ENCODE peak calls at places on chromosomes 13 and 19, in eight cellular contexts. O, U, K, R, A, S, N and X are unnamed samples.

GRCh38 chr13:69264362-69265334 is 843.0 kb upstream of the ATXN8OS start:
- DNase-seq in O (no peak), U (no peak), K (no peak), R (no peak), A (no peak), S (no peak), N (no peak), X (no peak)

GRCh38 chr19:32068805-32069204 is 276.6 kb upstream of the ZNF507 start:
- DNase-seq in O (no peak), U (no peak), K (no peak), R (no peak), A (no peak), S (no peak), N (no peak), X (no peak)

GRCh38 chr19:28665748-28666147 is 547.2 kb downstream of the UQCRFS1 start:
- DNase-seq in O (no peak), U (no peak), K (no peak), R (no peak), A (no peak), S (no peak), N (no peak), X (no peak)

GRCh38 chr19:6020166-6020967 is 42.4 kb upstream of the RANBP3 start:
- DNase-seq in O (no peak), U (no peak), K (no peak), R (no peak), A (no peak), S (no peak), N (no peak), X (no peak)

GRCh38 chr13:52848455-52849190 is at the start of gene PCDH8:
- DNase-seq in O (no peak), U (peak; percentile 96), K (no peak), R (no peak), A (no peak), S (no peak), N (peak; percentile 79), X (no peak)

GRCh38 chr19:39335168-39335567 is 675 bp downstream of the GMFG start:
- DNase-seq in O (no peak), U (no peak), K (no peak), R (no peak), A (no peak), S (no peak), N (no peak), X (no peak)

GRCh38 chr13:98489446-98490194 is 87.3 kb downstream of the STK24 start:
- DNase-seq in O (no peak), U (no peak), K (no peak), R (no peak), A (no peak), S (no peak), N (no peak), X (no peak)

GRCh38 chr13:99322297-99323103 is 15.3 kb upstream of the GPR183 start:
- DNase-seq in O (no peak), U (no peak), K (peak; percentile 89), R (no peak), A (no peak), S (no peak), N (no peak), X (peak; percentile 26)

GRCh38 chr19:38619361-38620174 is 580 bp downstream of the EIF3K start:
- DNase-seq in O (no peak), U (no peak), K (no peak), R (no peak), A (no peak), S (no peak), N (no peak), X (no peak)

GRCh38 chr19:56113071-56113632 is 7.9 kb downstream of the ZNF787 start:
- DNase-seq in O (no peak), U (no peak), K (no peak), R (no peak), A (no peak), S (no peak), N (no peak), X (no peak)

GRCh38 chr13:102724923-102725322 is 30.1 kb upstream of the METTL21C start:
- DNase-seq in O (peak; percentile 42), U (no peak), K (peak; percentile 24), R (no peak), A (no peak), S (no peak), N (no peak), X (no peak)

GRCh38 chr13:28831117-28831516 is 11.0 kb downstream of the MTUS2 start:
- DNase-seq in O (no peak), U (no peak), K (no peak), R (no peak), A (no peak), S (no peak), N (no peak), X (no peak)

DNA sequence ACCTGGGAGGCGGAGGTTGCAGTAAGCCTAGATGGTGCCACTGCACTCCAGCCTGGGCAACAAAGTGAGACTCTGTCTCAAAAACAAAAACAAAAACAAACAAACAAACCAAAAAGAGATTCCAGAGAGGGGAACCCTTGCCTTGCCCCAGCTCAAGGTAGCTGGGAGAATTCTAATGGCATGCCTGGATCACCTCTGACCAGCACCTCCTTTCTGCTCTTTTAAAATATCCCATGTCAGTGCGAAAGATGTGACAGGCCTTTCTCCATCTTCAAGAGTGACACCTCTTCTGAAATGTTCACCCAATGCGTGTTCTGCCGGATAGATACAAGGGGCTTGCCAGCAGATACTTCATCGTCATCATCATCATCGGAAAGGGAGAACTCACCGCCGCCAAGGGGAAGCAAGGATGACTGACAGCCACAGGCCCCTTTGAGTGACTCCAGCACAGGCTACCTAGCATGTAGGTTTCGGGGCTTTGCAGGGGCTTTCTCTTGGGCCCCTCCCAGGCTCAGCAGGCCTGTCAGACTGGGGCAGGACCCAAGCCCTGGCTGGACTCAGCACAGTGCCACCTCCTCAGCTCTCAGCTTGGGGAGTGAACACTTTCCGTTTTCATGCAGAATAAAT is 18.9 kb upstream of the LRP3 start:
- DNase-seq in O (no peak), U (no peak), K (no peak), R (no peak), A (no peak), S (no peak), N (no peak), X (no peak)
- H3K4me3 ChIP-seq in O (no peak overlapping the region), U (peak overlapping the region; percentile 87), K (no peak overlapping the region), R (no peak overlapping the region), A (no peak overlapping the region), S (no peak overlapping the region), N (peak overlapping the region; percentile 59), X (no peak overlapping the region)

GRCh38 chr19:11089254-11090013 is at the start of gene LDLR:
- DNase-seq in O (peak; percentile 94), U (peak; percentile 97), K (peak; percentile 90), R (peak; percentile 92), A (peak; percentile 89), S (peak; percentile 93), N (peak; percentile 86), X (peak; percentile 73)

GRCh38 chr19:11088508-11089253 is 582 bp upstream of the LDLR start:
- DNase-seq in O (no peak), U (no peak), K (no peak), R (no peak), A (no peak), S (peak; percentile 67), N (no peak), X (no peak)

GRCh38 chr19:11091343-11092153 is 2.3 kb downstream of the LDLR start:
- DNase-seq in O (peak; percentile 82), U (peak; percentile 56), K (peak; percentile 90), R (peak; percentile 61), A (peak; percentile 66), S (peak; percentile 67), N (no peak), X (peak; percentile 74)

GRCh38 chr19:11092181-11092538 is 2.9 kb downstream of the LDLR start:
- DNase-seq in O (peak; percentile 62), U (no peak), K (peak; percentile 74), R (no peak), A (no peak), S (no peak), N (no peak), X (peak; percentile 54)

GRCh38 chr19:11090264-11091032 is 1.2 kb downstream of the LDLR start:
- DNase-seq in O (peak; percentile 94), U (peak; percentile 98), K (peak; percentile 92), R (peak; percentile 98), A (peak; percentile 99), S (peak; percentile 99), N (peak; percentile 91), X (peak; percentile 96)
- H3K4me1 ChIP-seq in O (peaks cover 55% of the 10 kb centered on the region), U (peaks cover 45% of the 10 kb centered on the region), K (peaks cover 10% of the 10 kb centered on the region), R (peaks cover 17% of the 10 kb centered on the region), A (peaks cover 58% of the 10 kb centered on the region), S (peaks cover 5% of the 10 kb centered on the region), N (peaks cover 11% of the 10 kb centered on the region), X (peaks cover 49% of the 10 kb centered on the region)

GRCh38 chr13:39462906-39463305 is 140.1 kb downstream of the LHFPL6 start:
- DNase-seq in O (no peak), U (no peak), K (no peak), R (no peak), A (no peak), S (no peak), N (no peak), X (no peak)

GRCh38 chr13:39457274-39457673 is 145.7 kb downstream of the LHFPL6 start:
- DNase-seq in O (no peak), U (no peak), K (no peak), R (no peak), A (no peak), S (no peak), N (no peak), X (no peak)

GRCh38 chr13:39463611-39464010 is 139.4 kb downstream of the LHFPL6 start:
- DNase-seq in O (no peak), U (no peak), K (no peak), R (no peak), A (no peak), S (no peak), N (no peak), X (no peak)

GRCh38 chr13:39462456-39462855 is 140.5 kb downstream of the LHFPL6 start:
- DNase-seq in O (no peak), U (no peak), K (no peak), R (peak; percentile 57), A (no peak), S (no peak), N (no peak), X (no peak)

GRCh38 chr13:39461685-39462266 is 141.2 kb downstream of the LHFPL6 start:
- DNase-seq in O (no peak), U (no peak), K (peak; percentile 48), R (no peak), A (no peak), S (no peak), N (no peak), X (no peak)
- H3K27ac ChIP-seq in O (no peak overlapping the region), U (no peak overlapping the region), K (peak overlapping the region; percentile 72), R (no peak overlapping the region), A (peak overlapping the region; percentile 9), S (peak overlapping the region; percentile 30), N (no peak overlapping the region), X (no peak overlapping the region)

DNA sequence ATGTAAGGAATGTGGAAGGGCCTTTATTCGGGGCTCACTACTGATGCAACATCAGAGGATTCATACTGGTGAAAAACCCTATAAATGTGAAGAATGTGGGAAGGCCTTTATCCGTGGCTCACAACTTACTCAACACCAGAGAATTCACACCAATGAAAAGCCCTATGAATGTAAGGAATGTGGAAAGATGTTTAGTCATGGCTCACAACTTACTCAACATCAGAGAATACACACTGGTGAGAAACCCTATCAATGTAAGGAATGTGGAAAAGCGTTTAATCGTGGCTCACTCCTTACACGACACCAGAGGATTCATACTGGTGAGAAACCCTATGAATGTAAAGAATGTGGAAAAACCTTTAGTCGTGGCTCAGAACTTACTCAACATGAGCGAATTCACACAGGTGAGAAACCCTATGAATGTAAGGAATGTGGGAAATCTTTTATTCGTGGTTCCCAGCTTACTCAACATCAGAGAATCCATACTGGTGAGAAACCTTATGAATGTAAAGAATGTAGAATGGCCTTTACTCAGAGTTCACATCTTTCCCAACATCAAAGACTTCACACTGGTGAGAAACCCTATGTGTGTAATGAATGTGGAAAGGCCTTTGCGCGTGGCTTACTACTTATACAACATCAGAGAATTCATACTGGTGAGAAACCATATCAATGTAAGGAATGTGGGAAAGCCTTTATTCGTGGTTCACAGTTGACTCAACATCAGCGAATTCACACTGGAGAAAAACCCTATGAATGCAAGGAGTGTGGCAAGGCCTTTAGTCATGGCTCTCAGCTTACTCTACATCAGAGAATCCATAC is 44.3 kb downstream of the ZNF585A start:
- DNase-seq in O (peak; percentile 23), U (peak; percentile 25), K (no peak), R (no peak), A (no peak), S (no peak), N (no peak), X (no peak)
- H3K4me3 ChIP-seq in O (no peak overlapping the region), U (no peak overlapping the region), K (no peak overlapping the region), R (no peak overlapping the region), A (no peak overlapping the region), S (peak overlapping the region; percentile 28), N (no peak overlapping the region), X (no peak overlapping the region)